ENCODE peak calls at places on chromosomes 4 and X, in ten cellular contexts. D is HL-60, R is SHP77, F is cardiac muscle cell, S is Right ventricle myocardium superior, P is heart right ventricle, W is hypothalamus, M is SK-MEL-5, B is activated T-cell treated with anti-CD3 and anti-CD28 coated beads for 48 hours, Z is GM23338. Q is an unnamed sample.

GRCh38 chr4:93409035-93409434 is 419.5 kb upstream of the ATOH1 start:
- DNase-seq in D (no peak), R (no peak), F (no peak), S (no peak), P (no peak), W (no peak), M (no peak), B (no peak), Z (peak; percentile 84), Q (no peak)

GRCh38 chrX:1011632-1012283 is 200.7 kb downstream of the CRLF2 start:
- DNase-seq in D (no peak), R (no peak), F (no peak), S (no peak), P (no peak), W (no peak), M (no peak), B (no peak), Z (peak; percentile 19), Q (no peak)

GRCh38 chrX:17613979-17614572 is 123.2 kb upstream of the SCML1 start:
- DNase-seq in D (no peak), R (no peak), F (peak; percentile 40), S (no peak), P (no peak), W (no peak), M (peak; percentile 13), B (no peak), Z (no peak), Q (no peak)

GRCh38 chr4:124530464-124531077 is 182.0 kb downstream of the ANKRD50 start:
- DNase-seq in D (no peak), R (no peak), F (no peak), S (no peak), P (no peak), W (no peak), M (no peak), B (no peak), Z (no peak), Q (no peak)

GRCh38 chrX:30951003-30951402 is 61.9 kb upstream of the TAB3 start:
- DNase-seq in D (no peak), R (no peak), F (no peak), S (no peak), P (no peak), W (no peak), M (no peak), B (no peak), Z (no peak), Q (no peak)

GRCh38 chr4:47145630-47146029 is 114.3 kb downstream of the GABRB1 start:
- DNase-seq in D (no peak), R (no peak), F (peak; percentile 80), S (no peak), P (no peak), W (no peak), M (peak; percentile 10), B (no peak), Z (peak; percentile 45), Q (no peak)

GRCh38 chr4:99809326-99809725 is 7.3 kb upstream of the DAPP1 start:
- DNase-seq in D (no peak), R (no peak), F (no peak), S (no peak), P (no peak), W (no peak), M (no peak), B (no peak), Z (no peak), Q (no peak)

GRCh38 chr4:161696957-161697356 is 466.8 kb downstream of the FSTL5 start:
- DNase-seq in D (no peak), R (no peak), F (no peak), S (no peak), P (no peak), W (no peak), M (no peak), B (no peak), Z (peak; percentile 23), Q (no peak)